ENCODE peak calls at places on chromosomes 5 and 9, in seven cellular contexts. D, G, T, Q, U, M and J are unnamed samples.

GRCh38 chr9:130885422-130886375 is 10.9 kb downstream of the QRFP start:
- DNase-seq in D (no peak), G (no peak), T (no peak), Q (no peak), U (no peak), M (no peak), J (peak; percentile 53)

GRCh38 chr9:127741831-127742434 is 6.8 kb upstream of the TOR2A start:
- DNase-seq in D (peak; percentile 82), G (peak; percentile 96), T (peak; percentile 90), Q (peak; percentile 62), U (peak; percentile 76), M (no peak), J (peak; percentile 62)

GRCh38 chr9:89874351-89875321 is 269.8 kb downstream of the GADD45G start:
- DNase-seq in D (no peak), G (no peak), T (peak; percentile 48), Q (peak; percentile 26), U (peak; percentile 44), M (no peak), J (peak; percentile 70)

GRCh38 chr5:43150748-43151147 is 30.0 kb downstream of the ZNF131 start:
- DNase-seq in D (no peak), G (no peak), T (no peak), Q (no peak), U (no peak), M (no peak), J (no peak)

GRCh38 chr5:60945760-60946253 is 802 bp downstream of the NDUFAF2 start:
- DNase-seq in D (peak; percentile 33), G (peak; percentile 37), T (no peak), Q (peak; percentile 34), U (peak; percentile 14), M (peak; percentile 18), J (peak; percentile 51)

GRCh38 chr5:58412932-58413331 is 47.0 kb downstream of the PLK2 start:
- DNase-seq in D (no peak), G (no peak), T (no peak), Q (no peak), U (no peak), M (no peak), J (no peak)

GRCh38 chr5:83199126-83199525 is 121.8 kb downstream of the XRCC4 start:
- DNase-seq in D (no peak), G (no peak), T (no peak), Q (no peak), U (no peak), M (no peak), J (no peak)

GRCh38 chr9:109166771-109167601 is at the start of gene FRRS1L:
- DNase-seq in D (no peak), G (peak; percentile 28), T (no peak), Q (no peak), U (no peak), M (no peak), J (no peak)

GRCh38 chr5:127330116-127330515 is 39.5 kb downstream of the MEGF10 start:
- DNase-seq in D (no peak), G (no peak), T (no peak), Q (no peak), U (no peak), M (no peak), J (no peak)

GRCh38 chr5:71637133-71637532 is 50.0 kb downstream of the MCCC2 start:
- DNase-seq in D (no peak), G (no peak), T (no peak), Q (no peak), U (no peak), M (no peak), J (no peak)

GRCh38 chr5:57174850-57175525 is 1.1 kb downstream of the GPBP1 start:
- DNase-seq in D (no peak), G (peak; percentile 11), T (no peak), Q (no peak), U (no peak), M (no peak), J (no peak)

GRCh38 chr5:142618125-142618524 is 67.8 kb downstream of the FGF1 start:
- DNase-seq in D (no peak), G (no peak), T (no peak), Q (no peak), U (peak; percentile 41), M (peak; percentile 67), J (no peak)

GRCh38 chr5:72194846-72195245 is 87.6 kb downstream of the MAP1B start:
- DNase-seq in D (no peak), G (no peak), T (no peak), Q (no peak), U (no peak), M (no peak), J (no peak)

GRCh38 chr9:6671416-6671815 is 25.9 kb upstream of the GLDC start:
- DNase-seq in D (no peak), G (no peak), T (no peak), Q (no peak), U (no peak), M (no peak), J (no peak)

GRCh38 chr9:124008307-124008854 is 3.2 kb upstream of the LHX2 start:
- DNase-seq in D (no peak), G (no peak), T (no peak), Q (no peak), U (no peak), M (peak; percentile 28), J (no peak)

GRCh38 chr9:137876781-137877386 is 698 bp upstream of the CACNA1B start:
- DNase-seq in D (no peak), G (no peak), T (no peak), Q (no peak), U (no peak), M (no peak), J (no peak)

GRCh38 chr5:10662661-10663245 is 98.3 kb downstream of the DAP start:
- DNase-seq in D (no peak), G (no peak), T (no peak), Q (no peak), U (no peak), M (no peak), J (no peak)

GRCh38 chr5:10661401-10661800 is 97.5 kb downstream of the ANKRD33B start:
- DNase-seq in D (no peak), G (no peak), T (no peak), Q (no peak), U (no peak), M (no peak), J (no peak)

GRCh38 chr5:10662083-10662482 is 98.2 kb downstream of the ANKRD33B start:
- DNase-seq in D (no peak), G (no peak), T (no peak), Q (no peak), U (no peak), M (no peak), J (no peak)

GRCh38 chr5:10665799-10666198 is 95.2 kb downstream of the DAP start:
- DNase-seq in D (no peak), G (no peak), T (no peak), Q (no peak), U (no peak), M (no peak), J (no peak)

GRCh38 chr5:10663531-10664183 is 97.4 kb downstream of the DAP start:
- DNase-seq in D (no peak), G (no peak), T (no peak), Q (peak; percentile 48), U (peak; percentile 42), M (peak; percentile 60), J (no peak)
- TF ChIP-seq CTCF in D (no peak), G (no peak), T (no peak), Q (no peak), U (no peak), M (no peak), J (no peak)

DNA sequence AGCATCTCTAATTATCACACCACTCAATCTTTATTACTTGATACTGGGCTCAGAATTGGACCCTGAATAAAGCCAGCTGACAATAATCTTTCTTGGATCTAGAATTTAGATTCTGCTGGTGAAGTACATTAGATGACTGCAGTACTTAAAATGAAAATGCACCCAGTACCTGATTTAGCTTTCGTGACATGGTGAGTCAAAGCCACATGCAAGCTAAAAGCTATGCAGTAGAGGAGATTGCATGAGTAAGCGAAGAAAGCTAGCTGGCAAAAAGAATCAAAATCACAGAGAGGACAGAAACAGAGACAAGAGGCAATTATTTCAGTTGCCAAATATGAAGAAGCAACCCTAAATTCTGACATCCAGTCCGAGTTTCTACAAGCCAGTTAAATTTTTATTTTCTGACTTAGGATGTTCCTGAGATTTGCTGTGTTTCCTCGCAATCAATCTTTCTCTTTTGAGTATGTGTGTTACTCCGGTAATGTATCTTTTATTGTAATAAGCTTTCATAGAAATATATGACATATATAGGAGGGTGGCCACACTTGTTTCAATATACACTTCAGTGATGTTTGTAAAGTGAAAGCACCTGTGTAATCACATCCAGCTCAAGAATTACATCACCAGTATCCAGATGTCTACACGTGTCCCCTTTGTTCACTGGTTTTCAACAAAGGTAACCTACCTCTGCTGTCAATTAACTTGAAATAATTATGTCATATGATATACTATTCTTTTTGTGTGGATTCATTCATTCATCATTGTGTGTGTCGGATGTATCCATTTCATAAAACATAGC is 101.7 kb downstream of the CDH18 start:
- DNase-seq in D (no peak), G (no peak), T (no peak), Q (no peak), U (no peak), M (peak; percentile 54), J (no peak)
- H3K27me3 ChIP-seq in D (no peaks in the 10 kb centered on the region), G (no peaks in the 10 kb centered on the region), T (no peaks in the 10 kb centered on the region), Q (no peaks in the 10 kb centered on the region), U (no peaks in the 10 kb centered on the region), M (no peaks in the 10 kb centered on the region), J (no peaks in the 10 kb centered on the region)

GRCh38 chr5:94908889-94909480 is 290.5 kb downstream of the SLF1 start:
- DNase-seq in D (no peak), G (peak; percentile 64), T (no peak), Q (no peak), U (no peak), M (peak; percentile 69), J (no peak)

GRCh38 chr5:94916619-94917018 is 298.1 kb downstream of the SLF1 start:
- DNase-seq in D (no peak), G (no peak), T (no peak), Q (no peak), U (no peak), M (peak; percentile 74), J (no peak)

GRCh38 chr5:94906750-94907149 is 288.3 kb downstream of the SLF1 start:
- DNase-seq in D (no peak), G (no peak), T (no peak), Q (no peak), U (no peak), M (no peak), J (no peak)

GRCh38 chr5:94911285-94911684 is 292.8 kb downstream of the SLF1 start:
- DNase-seq in D (no peak), G (no peak), T (no peak), Q (no peak), U (no peak), M (no peak), J (no peak)
- H3K27ac ChIP-seq in D (no peak overlapping the region), G (no peak overlapping the region), T (no peak overlapping the region), Q (no peak overlapping the region), U (no peak overlapping the region), M (no peak overlapping the region), J (no peak overlapping the region)

GRCh38 chr5:134069553-134069952 is 44.9 kb upstream of the TCF7 start:
- DNase-seq in D (no peak), G (no peak), T (no peak), Q (no peak), U (no peak), M (no peak), J (no peak)

GRCh38 chr5:134070979-134071849 is 43.3 kb upstream of the TCF7 start:
- DNase-seq in D (no peak), G (peak; percentile 29), T (no peak), Q (peak; percentile 55), U (no peak), M (no peak), J (no peak)

GRCh38 chr5:134071850-134072207 is 42.7 kb upstream of the TCF7 start:
- DNase-seq in D (no peak), G (no peak), T (no peak), Q (no peak), U (no peak), M (no peak), J (no peak)

GRCh38 chr5:134072471-134073220 is 41.8 kb upstream of the TCF7 start:
- DNase-seq in D (no peak), G (no peak), T (no peak), Q (no peak), U (no peak), M (no peak), J (no peak)

GRCh38 chr5:134070648-134070978 is 43.9 kb upstream of the TCF7 start:
- DNase-seq in D (no peak), G (no peak), T (no peak), Q (no peak), U (no peak), M (no peak), J (no peak)
- TF ChIP-seq CTCF in D (no peak), G (peak; percentile 11), T (no peak), Q (no peak), U (no peak), M (no peak), J (no peak)